ENCODE peak calls at places on chromosomes 1 and 21, in four cellular contexts. One of them, this sample, is unnamed.

GRCh38 chr1:247331172-247331525 is 518 bp downstream of the ZNF496 start:
- DNase-seq in suprapubic skin: peak
- DNase-seq in SK-N-SH: peak
- DNase-seq in breast epithelium: peak
- DNase-seq in this sample: peak

GRCh38 chr1:206955476-206956312 is 9.4 kb upstream of the PIGR start:
- DNase-seq in suprapubic skin: no peak
- DNase-seq in SK-N-SH: no peak
- DNase-seq in breast epithelium: no peak
- DNase-seq in this sample: peak

GRCh38 chr1:101130673-101131072 is 105.1 kb upstream of the DPH5 start:
- DNase-seq in suprapubic skin: no peak
- DNase-seq in SK-N-SH: no peak
- DNase-seq in breast epithelium: no peak
- DNase-seq in this sample: no peak

GRCh38 chr1:31460027-31460426 is 47.0 kb downstream of the SERINC2 start:
- DNase-seq in suprapubic skin: no peak
- DNase-seq in SK-N-SH: no peak
- DNase-seq in breast epithelium: no peak
- DNase-seq in this sample: no peak

GRCh38 chr1:39491146-39491921 is at the start of gene BMP8A:
- DNase-seq in suprapubic skin: no peak
- DNase-seq in SK-N-SH: peak
- DNase-seq in breast epithelium: no peak
- DNase-seq in this sample: peak

GRCh38 chr1:213389061-213389581 is 338.1 kb downstream of the RPS6KC1 start:
- DNase-seq in suprapubic skin: no peak
- DNase-seq in SK-N-SH: no peak
- DNase-seq in breast epithelium: no peak
- DNase-seq in this sample: no peak

GRCh38 chr1:174189424-174190062 is 30.2 kb downstream of the RABGAP1L start:
- DNase-seq in suprapubic skin: no peak
- DNase-seq in SK-N-SH: no peak
- DNase-seq in breast epithelium: no peak
- DNase-seq in this sample: no peak

GRCh38 chr1:209387271-209387968 is 196.1 kb upstream of the CAMK1G start:
- DNase-seq in suprapubic skin: no peak
- DNase-seq in SK-N-SH: no peak
- DNase-seq in breast epithelium: peak
- DNase-seq in this sample: no peak

GRCh38 chr1:31201871-31202270 is 37.8 kb downstream of the NKAIN1 start:
- DNase-seq in suprapubic skin: no peak
- DNase-seq in SK-N-SH: peak
- DNase-seq in breast epithelium: no peak
- DNase-seq in this sample: no peak

GRCh38 chr1:27634166-27634981 is 611 bp downstream of the FGR start:
- DNase-seq in suprapubic skin: no peak
- DNase-seq in SK-N-SH: peak
- DNase-seq in breast epithelium: no peak
- DNase-seq in this sample: peak

GRCh38 chr1:1123581-1124507 is 8.0 kb upstream of the C1orf159 start:
- DNase-seq in suprapubic skin: no peak
- DNase-seq in SK-N-SH: no peak
- DNase-seq in breast epithelium: no peak
- DNase-seq in this sample: no peak

GRCh38 chr1:88394958-88395357 is 289.1 kb upstream of the PKN2 start:
- DNase-seq in suprapubic skin: no peak
- DNase-seq in SK-N-SH: no peak
- DNase-seq in breast epithelium: no peak
- DNase-seq in this sample: no peak

GRCh38 chr21:35732788-35733187 is 327.5 kb downstream of the SETD4 start:
- DNase-seq in suprapubic skin: no peak
- DNase-seq in SK-N-SH: no peak
- DNase-seq in breast epithelium: no peak
- DNase-seq in this sample: no peak

GRCh38 chr1:110337704-110338199 is 1.4 kb upstream of the RBM15 start:
- DNase-seq in suprapubic skin: peak
- DNase-seq in SK-N-SH: peak
- DNase-seq in breast epithelium: peak
- DNase-seq in this sample: peak

GRCh38 chr1:91883470-91883869 is 2.5 kb downstream of the TGFBR3 start:
- DNase-seq in suprapubic skin: no peak
- DNase-seq in SK-N-SH: peak
- DNase-seq in breast epithelium: no peak
- DNase-seq in this sample: no peak

GRCh38 chr1:96971439-96971838 is 249.9 kb downstream of the PTBP2 start:
- DNase-seq in suprapubic skin: no peak
- DNase-seq in SK-N-SH: no peak
- DNase-seq in breast epithelium: no peak
- DNase-seq in this sample: no peak

GRCh38 chr1:16175610-16176553 is 20.0 kb upstream of the EPHA2 start:
- DNase-seq in suprapubic skin: peak
- DNase-seq in SK-N-SH: peak
- DNase-seq in breast epithelium: no peak
- DNase-seq in this sample: peak

GRCh38 chr21:46060596-46061061 is 37.3 kb upstream of the COL6A2 start:
- DNase-seq in suprapubic skin: peak
- DNase-seq in SK-N-SH: no peak
- DNase-seq in breast epithelium: peak
- DNase-seq in this sample: peak

GRCh38 chr1:230895452-230895851 is 27.1 kb upstream of the C1orf198 start:
- DNase-seq in suprapubic skin: no peak
- DNase-seq in SK-N-SH: no peak
- DNase-seq in breast epithelium: no peak
- DNase-seq in this sample: no peak

GRCh38 chr1:51946300-51946699 is 44.2 kb downstream of the RAB3B start:
- DNase-seq in suprapubic skin: no peak
- DNase-seq in SK-N-SH: no peak
- DNase-seq in breast epithelium: no peak
- DNase-seq in this sample: no peak

GRCh38 chr1:235041201-235041600 is 87.4 kb downstream of the TOMM20 start:
- DNase-seq in suprapubic skin: no peak
- DNase-seq in SK-N-SH: no peak
- DNase-seq in breast epithelium: no peak
- DNase-seq in this sample: no peak

GRCh38 chr21:39110431-39110830 is 72.8 kb downstream of the PSMG1 start:
- DNase-seq in suprapubic skin: no peak
- DNase-seq in SK-N-SH: no peak
- DNase-seq in breast epithelium: no peak
- DNase-seq in this sample: no peak

GRCh38 chr1:218880484-218881060 is 293.1 kb upstream of the LYPLAL1 start:
- DNase-seq in suprapubic skin: no peak
- DNase-seq in SK-N-SH: peak
- DNase-seq in breast epithelium: no peak
- DNase-seq in this sample: no peak

GRCh38 chr21:22201669-22202068 is 1203.5 kb downstream of the NCAM2 start:
- DNase-seq in suprapubic skin: no peak
- DNase-seq in SK-N-SH: no peak
- DNase-seq in breast epithelium: no peak
- DNase-seq in this sample: no peak

GRCh38 chr1:167360120-167360519 is 139.4 kb downstream of the POU2F1 start:
- DNase-seq in suprapubic skin: no peak
- DNase-seq in SK-N-SH: no peak
- DNase-seq in breast epithelium: no peak
- DNase-seq in this sample: no peak

GRCh38 chr1:43858324-43858723 is 75.3 kb upstream of the ARTN start:
- DNase-seq in suprapubic skin: no peak
- DNase-seq in SK-N-SH: peak
- DNase-seq in breast epithelium: peak
- DNase-seq in this sample: peak

GRCh38 chr1:152880907-152881306 is 2.8 kb downstream of the SMCP start:
- DNase-seq in suprapubic skin: no peak
- DNase-seq in SK-N-SH: no peak
- DNase-seq in breast epithelium: no peak
- DNase-seq in this sample: no peak

GRCh38 chr1:210416049-210416448 is 87.3 kb downstream of the HHAT start:
- DNase-seq in suprapubic skin: no peak
- DNase-seq in SK-N-SH: no peak
- DNase-seq in breast epithelium: no peak
- DNase-seq in this sample: no peak

GRCh38 chr1:156675715-156676311 is 1.4 kb downstream of the NES start:
- DNase-seq in suprapubic skin: no peak
- DNase-seq in SK-N-SH: peak
- DNase-seq in breast epithelium: no peak
- DNase-seq in this sample: no peak
- TF ChIP-seq POLR2AphosphoS5 in suprapubic skin: no peak
- TF ChIP-seq POLR2AphosphoS5 in SK-N-SH: no peak
- TF ChIP-seq POLR2AphosphoS5 in breast epithelium: no peak
- TF ChIP-seq POLR2AphosphoS5 in this sample: no peak

DNA sequence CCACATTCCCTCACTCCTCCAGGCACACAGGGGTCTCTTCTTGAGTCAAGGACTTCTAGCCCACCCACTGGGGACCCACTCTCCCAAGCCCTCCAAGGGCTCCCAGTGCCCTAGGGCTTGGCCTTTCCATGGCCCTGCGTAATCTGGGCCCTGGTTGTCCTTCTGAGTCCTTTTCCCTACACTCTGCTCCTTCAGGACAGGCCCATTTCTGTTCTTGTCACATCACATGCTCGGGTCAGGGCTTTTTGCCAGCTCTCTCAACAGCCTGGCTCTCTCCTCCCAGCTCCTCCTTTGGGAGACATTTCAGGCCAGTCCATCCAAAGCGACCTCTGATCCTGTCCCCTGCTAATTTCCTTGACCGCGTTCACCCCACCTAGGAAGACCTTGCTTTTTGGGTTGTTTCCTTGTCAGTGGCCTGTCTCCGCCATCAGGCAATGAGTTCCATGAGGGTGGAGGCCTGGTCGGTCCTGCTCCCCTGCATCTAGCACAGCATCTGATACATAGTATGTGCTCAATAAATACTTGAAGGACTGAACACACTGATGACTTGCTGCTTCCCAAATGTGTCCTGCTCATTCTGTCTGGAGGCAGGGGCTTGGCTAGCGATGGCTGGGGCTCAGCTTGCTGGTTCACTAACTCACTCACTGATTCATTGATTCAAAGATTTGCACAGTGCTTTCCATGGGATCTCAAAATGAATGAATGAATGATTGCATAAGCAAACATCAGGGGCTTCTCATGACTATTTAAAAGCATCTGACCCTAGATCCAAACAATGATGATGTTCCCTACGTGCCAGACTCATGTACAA is 44.8 kb downstream of the DHRS3 start:
- DNase-seq in suprapubic skin: no peak
- DNase-seq in SK-N-SH: no peak
- DNase-seq in breast epithelium: no peak
- DNase-seq in this sample: no peak
- H3K27ac ChIP-seq in suprapubic skin: no peak
- H3K27ac ChIP-seq in SK-N-SH: peak
- H3K27ac ChIP-seq in breast epithelium: peak
- H3K27ac ChIP-seq in this sample: no peak

GRCh38 chr1:203196371-203196770 is 9.9 kb upstream of the CHI3L1 start:
- DNase-seq in suprapubic skin: no peak
- DNase-seq in SK-N-SH: no peak
- DNase-seq in breast epithelium: no peak
- DNase-seq in this sample: peak
- TF ChIP-seq CTCF in suprapubic skin: no peak
- TF ChIP-seq CTCF in SK-N-SH: peak
- TF ChIP-seq CTCF in breast epithelium: no peak
- TF ChIP-seq CTCF in this sample: no peak

DNA sequence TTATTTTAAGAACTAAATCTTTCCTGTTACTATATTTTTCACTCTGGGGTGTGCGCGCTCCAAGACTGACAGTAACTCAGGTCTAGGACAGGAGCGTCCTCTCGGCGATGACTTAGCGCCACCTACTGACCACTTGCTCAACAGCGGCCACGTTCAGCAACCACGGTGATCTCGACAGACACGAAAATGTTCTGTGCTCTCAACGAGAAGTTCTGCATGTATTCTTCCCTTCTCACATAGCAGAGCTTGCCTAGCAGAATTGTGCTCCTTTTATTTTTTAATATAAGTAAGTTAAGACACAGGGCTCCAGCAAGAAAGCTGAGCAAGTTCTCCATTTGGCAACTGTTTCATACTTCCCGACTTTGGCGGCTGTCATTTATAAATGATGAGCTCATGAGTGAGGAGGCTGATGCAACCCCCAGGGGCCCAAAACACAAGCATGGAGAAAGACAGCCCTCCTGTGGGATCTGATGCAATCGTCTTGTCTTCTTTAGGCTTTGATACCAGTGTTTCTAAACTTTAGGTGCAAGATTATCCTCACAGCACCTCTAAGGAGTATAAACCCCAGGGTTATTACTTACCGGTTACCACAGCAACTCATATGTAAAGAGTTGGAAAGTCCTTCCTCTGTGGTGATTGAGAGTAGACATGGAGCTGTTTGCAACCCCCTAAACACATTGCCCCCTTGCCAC is 92.6 kb downstream of the HHIPL2 start:
- DNase-seq in suprapubic skin: peak
- DNase-seq in SK-N-SH: peak
- DNase-seq in breast epithelium: peak
- DNase-seq in this sample: peak
- TF ChIP-seq POLR2AphosphoS5 in suprapubic skin: no peak
- TF ChIP-seq POLR2AphosphoS5 in SK-N-SH: no peak
- TF ChIP-seq POLR2AphosphoS5 in breast epithelium: no peak
- TF ChIP-seq POLR2AphosphoS5 in this sample: no peak

GRCh38 chr1:202162049-202162417 is 1.6 kb upstream of the PTPN7 start:
- DNase-seq in suprapubic skin: no peak
- DNase-seq in SK-N-SH: no peak
- DNase-seq in breast epithelium: no peak
- DNase-seq in this sample: no peak

GRCh38 chr1:202160377-202160940 is at the start of gene PTPN7:
- DNase-seq in suprapubic skin: no peak
- DNase-seq in SK-N-SH: no peak
- DNase-seq in breast epithelium: no peak
- DNase-seq in this sample: peak

GRCh38 chr1:202159534-202160371 is 649 bp downstream of the PTPN7 start:
- DNase-seq in suprapubic skin: no peak
- DNase-seq in SK-N-SH: no peak
- DNase-seq in breast epithelium: no peak
- DNase-seq in this sample: no peak

GRCh38 chr1:202162418-202163280 is 2.2 kb upstream of the PTPN7 start:
- DNase-seq in suprapubic skin: no peak
- DNase-seq in SK-N-SH: no peak
- DNase-seq in breast epithelium: no peak
- DNase-seq in this sample: no peak

GRCh38 chr1:202161151-202162048 is 998 bp upstream of the PTPN7 start:
- DNase-seq in suprapubic skin: no peak
- DNase-seq in SK-N-SH: no peak
- DNase-seq in breast epithelium: no peak
- DNase-seq in this sample: no peak
- H3K27ac ChIP-seq in suprapubic skin: no peak
- H3K27ac ChIP-seq in SK-N-SH: no peak
- H3K27ac ChIP-seq in breast epithelium: peak
- H3K27ac ChIP-seq in this sample: peak

GRCh38 chr21:40534886-40535285 is 312.1 kb downstream of the DSCAM start:
- DNase-seq in suprapubic skin: no peak
- DNase-seq in SK-N-SH: no peak
- DNase-seq in breast epithelium: no peak
- DNase-seq in this sample: no peak

GRCh38 chr21:40531016-40531415 is 315.9 kb downstream of the DSCAM start:
- DNase-seq in suprapubic skin: no peak
- DNase-seq in SK-N-SH: no peak
- DNase-seq in breast epithelium: no peak
- DNase-seq in this sample: no peak

GRCh38 chr21:40531421-40531820 is 315.5 kb downstream of the DSCAM start:
- DNase-seq in suprapubic skin: no peak
- DNase-seq in SK-N-SH: no peak
- DNase-seq in breast epithelium: no peak
- DNase-seq in this sample: no peak
- TF ChIP-seq CTCF in suprapubic skin: no peak
- TF ChIP-seq CTCF in SK-N-SH: no peak
- TF ChIP-seq CTCF in breast epithelium: no peak
- TF ChIP-seq CTCF in this sample: no peak